ENCODE peak calls at places on chromosomes 1 and 21, in five cellular contexts. One of them, this sample, is unnamed.

GRCh38 chr1:224482619-224483018 is 48.0 kb upstream of the WDR26 start:
- DNase-seq in upper lobe of left lung: no peak
- DNase-seq in uterus: no peak
- DNase-seq in IMR-90: no peak
- DNase-seq in Peyer's patch: no peak
- DNase-seq in this sample: peak

GRCh38 chr1:59994302-59995198 is 68.0 kb upstream of the CYP2J2 start:
- DNase-seq in Peyer's patch: no peak
- DNase-seq in IMR-90: no peak
- DNase-seq in upper lobe of left lung: no peak
- DNase-seq in uterus: peak
- DNase-seq in this sample: no peak

GRCh38 chr1:245932302-245932972 is 574.6 kb downstream of the SMYD3 start:
- DNase-seq in Peyer's patch: no peak
- DNase-seq in IMR-90: no peak
- DNase-seq in upper lobe of left lung: no peak
- DNase-seq in uterus: no peak
- DNase-seq in this sample: no peak

GRCh38 chr1:234841710-234842231 is 231.8 kb upstream of the IRF2BP2 start:
- DNase-seq in upper lobe of left lung: peak
- DNase-seq in IMR-90: peak
- DNase-seq in Peyer's patch: peak
- DNase-seq in uterus: no peak
- DNase-seq in this sample: peak

GRCh38 chr1:21914880-21915640 is 22.1 kb downstream of the HSPG2 start:
- DNase-seq in uterus: no peak
- DNase-seq in Peyer's patch: no peak
- DNase-seq in upper lobe of left lung: no peak
- DNase-seq in IMR-90: no peak
- DNase-seq in this sample: peak

GRCh38 chr1:87318806-87319205 is 9.9 kb upstream of the LMO4 start:
- DNase-seq in upper lobe of left lung: no peak
- DNase-seq in Peyer's patch: no peak
- DNase-seq in IMR-90: no peak
- DNase-seq in uterus: no peak
- DNase-seq in this sample: no peak

GRCh38 chr1:39154553-39155361 is 49.7 kb upstream of the MACF1 start:
- DNase-seq in IMR-90: peak
- DNase-seq in upper lobe of left lung: peak
- DNase-seq in uterus: peak
- DNase-seq in Peyer's patch: no peak
- DNase-seq in this sample: no peak

GRCh38 chr21:43191521-43191920 is 22.7 kb downstream of the CRYAA start:
- DNase-seq in IMR-90: no peak
- DNase-seq in uterus: peak
- DNase-seq in upper lobe of left lung: no peak
- DNase-seq in Peyer's patch: no peak
- DNase-seq in this sample: no peak

GRCh38 chr1:9586147-9586766 is 2.5 kb upstream of the TMEM201 start:
- DNase-seq in uterus: no peak
- DNase-seq in upper lobe of left lung: no peak
- DNase-seq in IMR-90: no peak
- DNase-seq in Peyer's patch: no peak
- DNase-seq in this sample: no peak

GRCh38 chr21:44760376-44760775 is 41.2 kb downstream of the UBE2G2 start:
- DNase-seq in Peyer's patch: no peak
- DNase-seq in IMR-90: no peak
- DNase-seq in uterus: no peak
- DNase-seq in upper lobe of left lung: no peak
- DNase-seq in this sample: no peak

GRCh38 chr1:13781907-13782633 is 82.1 kb downstream of the PRDM2 start:
- DNase-seq in Peyer's patch: peak
- DNase-seq in upper lobe of left lung: peak
- DNase-seq in uterus: no peak
- DNase-seq in IMR-90: peak
- DNase-seq in this sample: no peak

GRCh38 chr1:168585191-168585590 is 8.8 kb downstream of the XCL1 start:
- DNase-seq in IMR-90: peak
- DNase-seq in upper lobe of left lung: no peak
- DNase-seq in Peyer's patch: no peak
- DNase-seq in uterus: no peak
- DNase-seq in this sample: no peak

GRCh38 chr1:6889875-6890480 is 104.7 kb downstream of the CAMTA1 start:
- DNase-seq in Peyer's patch: peak
- DNase-seq in uterus: peak
- DNase-seq in IMR-90: peak
- DNase-seq in upper lobe of left lung: peak
- DNase-seq in this sample: peak

GRCh38 chr1:217562229-217562878 is 68.5 kb downstream of the GPATCH2 start:
- DNase-seq in Peyer's patch: no peak
- DNase-seq in uterus: no peak
- DNase-seq in IMR-90: peak
- DNase-seq in upper lobe of left lung: no peak
- DNase-seq in this sample: no peak

GRCh38 chr1:174448531-174448883 is 743 bp downstream of the GPR52 start:
- DNase-seq in uterus: no peak
- DNase-seq in IMR-90: no peak
- DNase-seq in Peyer's patch: no peak
- DNase-seq in upper lobe of left lung: no peak
- DNase-seq in this sample: no peak

GRCh38 chr1:65056866-65057265 is 90.5 kb upstream of the JAK1 start:
- DNase-seq in IMR-90: no peak
- DNase-seq in uterus: no peak
- DNase-seq in Peyer's patch: no peak
- DNase-seq in upper lobe of left lung: no peak
- DNase-seq in this sample: no peak

GRCh38 chr1:211135342-211135950 is 1.5 kb upstream of the KCNH1 start:
- DNase-seq in IMR-90: peak
- DNase-seq in uterus: no peak
- DNase-seq in Peyer's patch: no peak
- DNase-seq in upper lobe of left lung: no peak
- DNase-seq in this sample: peak

GRCh38 chr1:226526801-226527595 is 21.6 kb upstream of the STUM start:
- DNase-seq in upper lobe of left lung: no peak
- DNase-seq in uterus: peak
- DNase-seq in IMR-90: peak
- DNase-seq in Peyer's patch: no peak
- DNase-seq in this sample: no peak

GRCh38 chr1:178864326-178864725 is 6.6 kb downstream of the ANGPTL1 start:
- DNase-seq in IMR-90: peak
- DNase-seq in uterus: no peak
- DNase-seq in upper lobe of left lung: no peak
- DNase-seq in Peyer's patch: no peak
- DNase-seq in this sample: no peak

GRCh38 chr21:42040411-42041180 is 30.4 kb upstream of the ZBTB21 start:
- DNase-seq in upper lobe of left lung: peak
- DNase-seq in uterus: peak
- DNase-seq in IMR-90: peak
- DNase-seq in Peyer's patch: no peak
- DNase-seq in this sample: no peak

GRCh38 chr1:197775282-197776262 is at the start of gene DENND1B:
- DNase-seq in uterus: peak
- DNase-seq in Peyer's patch: peak
- DNase-seq in upper lobe of left lung: peak
- DNase-seq in IMR-90: peak
- DNase-seq in this sample: peak
- TF ChIP-seq POLR2A in uterus: peak
- TF ChIP-seq POLR2A in Peyer's patch: peak
- TF ChIP-seq POLR2A in upper lobe of left lung: peak
- TF ChIP-seq POLR2A in IMR-90: no peak
- TF ChIP-seq POLR2A in this sample: peak

GRCh38 chr1:2085080-2085479 is 34.9 kb downstream of the PRKCZ start:
- DNase-seq in upper lobe of left lung: peak
- DNase-seq in Peyer's patch: no peak
- DNase-seq in uterus: no peak
- DNase-seq in IMR-90: no peak
- DNase-seq in this sample: no peak
- TF ChIP-seq POLR2A in upper lobe of left lung: no peak
- TF ChIP-seq POLR2A in Peyer's patch: no peak
- TF ChIP-seq POLR2A in uterus: no peak
- TF ChIP-seq POLR2A in IMR-90: no peak
- TF ChIP-seq POLR2A in this sample: no peak

DNA sequence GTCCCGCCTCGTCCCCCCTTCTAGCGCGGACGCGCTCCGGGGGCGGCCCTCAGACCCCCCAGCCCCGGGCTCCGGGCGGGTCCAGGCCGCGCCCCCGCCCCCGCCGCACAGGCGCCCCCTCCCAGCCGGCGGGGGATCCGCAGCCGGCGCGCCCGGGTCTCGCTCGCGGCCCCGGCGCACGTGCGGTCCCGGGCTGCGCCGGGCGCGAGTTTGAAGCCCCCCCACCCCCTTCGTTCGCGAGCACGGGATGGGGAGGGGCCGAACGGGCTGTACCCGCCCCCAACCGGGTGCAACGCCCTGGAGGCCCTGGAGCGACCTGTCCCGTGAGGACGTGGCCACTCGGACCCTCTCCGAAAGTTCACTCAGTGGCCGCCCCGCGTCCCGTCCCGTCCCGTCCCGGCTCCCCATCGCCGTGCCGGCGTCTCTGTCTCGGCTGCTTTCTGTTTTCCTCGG is 796 bp downstream of the PTPRF start:
- DNase-seq in upper lobe of left lung: peak
- DNase-seq in Peyer's patch: no peak
- DNase-seq in IMR-90: no peak
- DNase-seq in uterus: peak
- DNase-seq in this sample: no peak
- TF ChIP-seq POLR2A in upper lobe of left lung: no peak
- TF ChIP-seq POLR2A in Peyer's patch: peak
- TF ChIP-seq POLR2A in IMR-90: no peak
- TF ChIP-seq POLR2A in uterus: peak
- TF ChIP-seq POLR2A in this sample: no peak

GRCh38 chr1:53986458-53986857 is 31.5 kb downstream of the LDLRAD1 start:
- DNase-seq in IMR-90: no peak
- DNase-seq in uterus: no peak
- DNase-seq in upper lobe of left lung: no peak
- DNase-seq in Peyer's patch: no peak
- DNase-seq in this sample: no peak

GRCh38 chr1:53998223-53998622 is 19.8 kb downstream of the LDLRAD1 start:
- DNase-seq in uterus: no peak
- DNase-seq in Peyer's patch: no peak
- DNase-seq in IMR-90: no peak
- DNase-seq in upper lobe of left lung: no peak
- DNase-seq in this sample: no peak

GRCh38 chr1:53987880-53988279 is 30.1 kb downstream of the LDLRAD1 start:
- DNase-seq in IMR-90: peak
- DNase-seq in Peyer's patch: no peak
- DNase-seq in upper lobe of left lung: no peak
- DNase-seq in uterus: no peak
- DNase-seq in this sample: no peak

GRCh38 chr1:53995683-53996082 is 22.3 kb downstream of the LDLRAD1 start:
- DNase-seq in uterus: no peak
- DNase-seq in Peyer's patch: no peak
- DNase-seq in upper lobe of left lung: no peak
- DNase-seq in IMR-90: no peak
- DNase-seq in this sample: no peak

GRCh38 chr1:53992085-53992874 is 25.7 kb downstream of the LDLRAD1 start:
- DNase-seq in upper lobe of left lung: no peak
- DNase-seq in uterus: no peak
- DNase-seq in IMR-90: no peak
- DNase-seq in Peyer's patch: no peak
- DNase-seq in this sample: no peak
- TF ChIP-seq POLR2A in upper lobe of left lung: no peak
- TF ChIP-seq POLR2A in uterus: no peak
- TF ChIP-seq POLR2A in IMR-90: no peak
- TF ChIP-seq POLR2A in Peyer's patch: no peak
- TF ChIP-seq POLR2A in this sample: no peak

GRCh38 chr1:165161130-165161529 is 195.4 kb downstream of the LMX1A start:
- DNase-seq in Peyer's patch: no peak
- DNase-seq in IMR-90: no peak
- DNase-seq in uterus: no peak
- DNase-seq in upper lobe of left lung: no peak
- DNase-seq in this sample: no peak
- TF ChIP-seq POLR2A in Peyer's patch: no peak
- TF ChIP-seq POLR2A in IMR-90: no peak
- TF ChIP-seq POLR2A in uterus: no peak
- TF ChIP-seq POLR2A in upper lobe of left lung: no peak
- TF ChIP-seq POLR2A in this sample: no peak

GRCh38 chr1:93571623-93572310 is 109.9 kb downstream of the BCAR3 start:
- DNase-seq in Peyer's patch: no peak
- DNase-seq in IMR-90: no peak
- DNase-seq in uterus: no peak
- DNase-seq in upper lobe of left lung: no peak
- DNase-seq in this sample: no peak

GRCh38 chr1:93566227-93566626 is 115.4 kb downstream of the BCAR3 start:
- DNase-seq in IMR-90: no peak
- DNase-seq in uterus: no peak
- DNase-seq in Peyer's patch: no peak
- DNase-seq in upper lobe of left lung: no peak
- DNase-seq in this sample: no peak

GRCh38 chr1:93565496-93566221 is 116.0 kb downstream of the BCAR3 start:
- DNase-seq in uterus: no peak
- DNase-seq in upper lobe of left lung: no peak
- DNase-seq in IMR-90: peak
- DNase-seq in Peyer's patch: no peak
- DNase-seq in this sample: no peak

GRCh38 chr1:93569479-93569878 is 112.2 kb downstream of the BCAR3 start:
- DNase-seq in upper lobe of left lung: no peak
- DNase-seq in IMR-90: no peak
- DNase-seq in uterus: no peak
- DNase-seq in Peyer's patch: no peak
- DNase-seq in this sample: no peak

GRCh38 chr1:93567255-93567918 is 114.2 kb downstream of the BCAR3 start:
- DNase-seq in upper lobe of left lung: no peak
- DNase-seq in uterus: peak
- DNase-seq in Peyer's patch: no peak
- DNase-seq in IMR-90: peak
- DNase-seq in this sample: peak
- TF ChIP-seq POLR2A in upper lobe of left lung: no peak
- TF ChIP-seq POLR2A in uterus: no peak
- TF ChIP-seq POLR2A in Peyer's patch: peak
- TF ChIP-seq POLR2A in IMR-90: no peak
- TF ChIP-seq POLR2A in this sample: no peak

GRCh38 chr1:23322770-23323169 is 21.3 kb downstream of the HNRNPR start:
- DNase-seq in Peyer's patch: no peak
- DNase-seq in upper lobe of left lung: no peak
- DNase-seq in IMR-90: no peak
- DNase-seq in uterus: no peak
- DNase-seq in this sample: no peak

GRCh38 chr1:23330846-23331245 is 13.2 kb downstream of the HNRNPR start:
- DNase-seq in Peyer's patch: no peak
- DNase-seq in upper lobe of left lung: no peak
- DNase-seq in uterus: no peak
- DNase-seq in IMR-90: no peak
- DNase-seq in this sample: no peak

DNA sequence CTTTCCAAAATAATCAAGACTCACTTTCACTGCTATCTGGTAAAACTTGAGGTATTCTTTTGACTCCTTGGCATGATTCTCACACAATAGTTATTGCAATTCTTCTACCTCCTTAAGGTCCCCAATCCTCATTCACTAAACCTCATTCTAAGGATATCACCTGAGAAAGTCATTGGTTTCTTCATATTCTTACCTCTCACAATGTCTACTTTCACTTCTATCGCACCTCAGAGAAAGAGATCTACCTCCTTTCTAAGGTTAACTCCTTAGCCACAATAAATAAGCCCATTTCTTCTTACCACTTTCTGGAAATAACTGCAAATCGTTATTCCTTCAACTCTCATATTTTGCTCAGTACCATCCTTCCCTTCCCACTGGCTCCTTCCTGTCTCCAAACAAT is 18.7 kb downstream of the HNRNPR start:
- DNase-seq in uterus: no peak
- DNase-seq in upper lobe of left lung: no peak
- DNase-seq in Peyer's patch: no peak
- DNase-seq in IMR-90: no peak
- DNase-seq in this sample: no peak
- TF ChIP-seq POLR2A in uterus: no peak
- TF ChIP-seq POLR2A in upper lobe of left lung: no peak
- TF ChIP-seq POLR2A in Peyer's patch: no peak
- TF ChIP-seq POLR2A in IMR-90: no peak
- TF ChIP-seq POLR2A in this sample: no peak

This sample was measured in erythroblast.